ENCODE peak calls at places on chromosomes 16 and 17, in seven cellular contexts. F is stimulated activated naive CD8-positive, alpha-beta T cell treated with anti-CD3 and anti-CD28 coated beads, Interleukin-15, amount 100 ng/mL, for 72 hours; J is NCI-H446 treated with DMSO at 0.1 percent for 48 hours; Z is central memory CD8-positive, alpha-beta T cell; O is cardiac muscle cell; H is IMR-90; V is activated effector memory CD4-positive, alpha-beta T cell treated with Interleukin-2 at 50 U/mL for 16 hours. D is an unnamed sample.

GRCh38 chr17:60622961-60623360 is 23.0 kb downstream of the PPM1D start:
- DNase-seq in O (no peak), F (no peak), H (no peak), Z (no peak), J (no peak), V (no peak), D (no peak)

GRCh38 chr16:14150796-14151195 is 79.7 kb downstream of the MRTFB start:
- DNase-seq in F (no peak), Z (no peak), V (no peak), J (no peak), H (no peak), O (no peak), D (no peak)

GRCh38 chr16:77660311-77660710 is 62.0 kb upstream of the NUDT7 start:
- DNase-seq in H (peak), Z (no peak), V (no peak), O (peak), F (no peak), J (no peak), D (no peak)

GRCh38 chr16:69501956-69502457 is 63.8 kb upstream of the NFAT5 start:
- DNase-seq in Z (no peak), J (no peak), O (peak), F (no peak), H (no peak), V (no peak), D (no peak)

GRCh38 chr17:19384723-19385391 is 2.1 kb downstream of the MFAP4 start:
- DNase-seq in H (peak), J (peak), O (no peak), V (no peak), Z (no peak), F (no peak), D (no peak)

GRCh38 chr17:65177901-65178300 is 40.7 kb downstream of the RGS9 start:
- DNase-seq in Z (no peak), O (no peak), V (no peak), J (no peak), H (peak), F (no peak), D (no peak)

GRCh38 chr16:55470533-55471371 is 8.2 kb upstream of the MMP2 start:
- DNase-seq in H (no peak), O (no peak), V (no peak), J (peak), F (no peak), Z (no peak), D (no peak)

GRCh38 chr16:23905027-23905426 is 69.2 kb downstream of the PRKCB start:
- DNase-seq in J (no peak), V (no peak), O (peak), F (no peak), H (peak), Z (no peak), D (no peak)

GRCh38 chr17:42010898-42011516 is 6.2 kb downstream of the DNAJC7 start:
- DNase-seq in O (no peak), F (no peak), V (no peak), Z (no peak), H (peak), J (no peak), D (no peak)

GRCh38 chr16:81366316-81366932 is 51.7 kb downstream of the GAN start:
- DNase-seq in Z (peak), H (peak), F (peak), J (peak), V (no peak), O (peak), D (no peak)

GRCh38 chr16:17529982-17530760 is 59.4 kb upstream of the XYLT1 start:
- DNase-seq in O (no peak), H (no peak), J (no peak), V (peak), F (peak), Z (peak), D (peak)

GRCh38 chr16:4700997-4701743 is 7.8 kb downstream of the NUDT16L1 start:
- DNase-seq in Z (no peak), H (no peak), F (no peak), O (no peak), V (no peak), J (no peak), D (no peak)

GRCh38 chr17:45018514-45019176 is 32.8 kb downstream of the DCAKD start:
- DNase-seq in H (peak), J (no peak), Z (no peak), O (no peak), V (no peak), F (peak), D (no peak)

GRCh38 chr17:3035968-3036280 is 27.5 kb downstream of the OR1D5 start:
- DNase-seq in V (no peak), F (no peak), O (no peak), J (no peak), H (no peak), Z (no peak), D (no peak)

GRCh38 chr17:43360739-43361498 is 37.9 kb upstream of the ARL4D start:
- DNase-seq in H (peak), O (peak), Z (peak), F (peak), J (peak), V (peak), D (peak)

GRCh38 chr17:43338886-43339516 is 59.8 kb upstream of the ARL4D start:
- DNase-seq in O (peak), F (peak), H (no peak), V (peak), Z (peak), J (peak), D (peak)

GRCh38 chr17:82436601-82437324 is 13.8 kb downstream of the CYBC1 start:
- DNase-seq in F (no peak), H (no peak), Z (no peak), V (no peak), J (no peak), O (no peak), D (no peak)

GRCh38 chr16:89986600-89986999 is 32.7 kb downstream of the DBNDD1 start:
- DNase-seq in F (no peak), Z (no peak), V (no peak), H (no peak), J (no peak), O (no peak), D (no peak)

GRCh38 chr16:16877061-16877460 is 498.1 kb downstream of the NPIPA7 start:
- DNase-seq in V (no peak), J (no peak), F (no peak), Z (no peak), H (no peak), O (no peak), D (no peak)

GRCh38 chr16:17346774-17347569 is 123.8 kb downstream of the XYLT1 start:
- DNase-seq in Z (no peak), F (peak), O (no peak), V (no peak), J (no peak), H (no peak), D (no peak)

GRCh38 chr17:30218689-30219266 is 16.7 kb downstream of the SLC6A4 start:
- DNase-seq in H (no peak), O (no peak), Z (no peak), V (no peak), J (no peak), F (no peak), D (no peak)

D was measured in activated T-helper 2 cell treated with anti-CD3 and anti-CD28 coated beads, Interferon-gamma antibody, Interleukin-2, Interleukin-4, amounts not matched to agents 10 μg/mL and 5 μg/mL and 100 μg/mL, durations not matched to agents 14 hours and 24 hours and 36 hours.